ENCODE peak calls at places on chromosome 20, in seven cellular contexts. Z is activated naive CD4-positive, alpha-beta T cell treated with anti-CD3 and anti-CD28 coated beads, Interleukin-2, amount 50 U/mL, for 16 hours; B is NCI-H69; M is stimulated activated naive CD8-positive, alpha-beta T cell treated with anti-CD3 and anti-CD28 coated beads, Interleukin-15, Interleukin-2, amounts not matched to agents 100 U/mL and 50 U/mL, for 24 hours; A is GM23248; Q is NCI-H1105; T is cardiac fibroblast. G is an unnamed sample.

GRCh38 chr20:51311636-51312479 is 230.7 kb downstream of the NFATC2 start:
- DNase-seq in Z (no peak), B (no peak), M (no peak), A (no peak), Q (no peak), T (no peak), G (no peak)

GRCh38 chr20:24781061-24781980 is 167.7 kb upstream of the CST7 start:
- DNase-seq in Z (no peak), B (peak; percentile 62), M (peak; percentile 21), A (peak; percentile 77), Q (no peak), T (peak; percentile 45), G (peak; percentile 40)

GRCh38 chr20:1786496-1786895 is 108.7 kb upstream of the SIRPA start:
- DNase-seq in Z (no peak), B (peak; percentile 63), M (no peak), A (no peak), Q (no peak), T (no peak), G (no peak)

GRCh38 chr20:56422131-56422823 is 10.2 kb downstream of the CASS4 start:
- DNase-seq in Z (no peak), B (no peak), M (no peak), A (peak; percentile 86), Q (no peak), T (peak; percentile 76), G (peak; percentile 72)

GRCh38 chr20:50848846-50849673 is 54.2 kb downstream of the BCAS4 start:
- DNase-seq in Z (no peak), B (peak; percentile 34), M (no peak), A (no peak), Q (no peak), T (no peak), G (no peak)

GRCh38 chr20:63246490-63247284 is 7.6 kb downstream of the NKAIN4 start:
- DNase-seq in Z (no peak), B (no peak), M (no peak), A (peak; percentile 28), Q (no peak), T (no peak), G (no peak)

GRCh38 chr20:34983995-34984735 is 28.5 kb downstream of the MYH7B start:
- DNase-seq in Z (no peak), B (peak; percentile 82), M (no peak), A (no peak), Q (no peak), T (no peak), G (no peak)

GRCh38 chr20:36543187-36544133 is 2.1 kb downstream of the MYL9 start:
- DNase-seq in Z (no peak), B (no peak), M (no peak), A (peak; percentile 92), Q (no peak), T (peak; percentile 93), G (peak; percentile 93)

GRCh38 chr20:14093652-14094051 is 98.3 kb downstream of the MACROD2 start:
- DNase-seq in Z (no peak), B (peak; percentile 98), M (no peak), A (no peak), Q (peak; percentile 78), T (no peak), G (no peak)

G was measured in fibroblast of mammary gland.